ENCODE peak calls at places on chromosome 16, in nine cellular contexts. A is heart right ventricle, O is ascending aorta, B is A549, J is pancreas, M is IMR-90, I is coronary artery, T is tibial artery, L is right lobe of liver. N is an unnamed sample.

GRCh38 chr16:8959921-8960787 is 3.6 kb downstream of the USP7 start:
- DNase-seq in T (no peak), M (peak; percentile 37), L (no peak), A (no peak), O (no peak), B (no peak), J (no peak), I (no peak), N (no peak)

GRCh38 chr16:28891964-28892890 is 13.9 kb downstream of the ATP2A1 start:
- DNase-seq in L (no peak), O (no peak), B (no peak), T (no peak), M (no peak), J (no peak), I (no peak), A (no peak), N (no peak)

GRCh38 chr16:47019563-47019962 is 46.1 kb upstream of the DNAJA2 start:
- DNase-seq in A (no peak), T (no peak), B (no peak), L (no peak), J (no peak), O (no peak), I (no peak), M (no peak), N (peak; percentile 24)

GRCh38 chr16:28923652-28924398 is 1.2 kb downstream of the RABEP2 start:
- DNase-seq in L (no peak), T (no peak), B (no peak), A (no peak), J (no peak), O (no peak), I (no peak), M (no peak), N (no peak)

GRCh38 chr16:78200623-78201096 is 101.2 kb downstream of the WWOX start:
- DNase-seq in O (no peak), J (no peak), A (no peak), B (no peak), L (no peak), T (no peak), M (no peak), I (no peak), N (no peak)

GRCh38 chr16:19294156-19294649 is 8.7 kb downstream of the CLEC19A start:
- DNase-seq in L (no peak), A (peak; percentile 57), M (no peak), I (no peak), O (peak; percentile 78), B (no peak), J (no peak), T (peak; percentile 81), N (no peak)

GRCh38 chr16:50444546-50444945 is 75.8 kb upstream of the BRD7 start:
- DNase-seq in O (peak; percentile 53), J (no peak), L (no peak), B (no peak), M (no peak), T (no peak), A (no peak), I (no peak), N (no peak)

GRCh38 chr16:24946155-24946554 is 69.0 kb downstream of the ARHGAP17 start:
- DNase-seq in J (no peak), L (no peak), O (no peak), M (no peak), B (no peak), A (no peak), I (no peak), T (no peak), N (no peak)

GRCh38 chr16:1137604-1138003 is 15.3 kb upstream of the CACNA1H start:
- DNase-seq in O (no peak), T (no peak), I (no peak), B (no peak), L (no peak), A (no peak), J (no peak), M (peak; percentile 57), N (no peak)

GRCh38 chr16:30166202-30166902 is 17.1 kb upstream of the CORO1A start:
- DNase-seq in M (no peak), L (no peak), I (no peak), A (no peak), B (no peak), T (no peak), J (no peak), O (no peak), N (no peak)

GRCh38 chr16:56424791-56425438 is 430 bp downstream of the AMFR start:
- DNase-seq in B (peak; percentile 21), L (peak; percentile 56), T (peak; percentile 32), O (peak; percentile 67), A (peak; percentile 17), J (peak; percentile 63), I (peak; percentile 75), M (no peak), N (peak; percentile 27)

GRCh38 chr16:58510097-58510775 is 5.1 kb upstream of the SETD6 start:
- DNase-seq in M (no peak), L (no peak), I (no peak), B (no peak), O (peak; percentile 53), T (no peak), A (no peak), J (no peak), N (no peak)

GRCh38 chr16:919658-920631 is 50.8 kb downstream of the LMF1 start:
- DNase-seq in J (no peak), M (peak; percentile 62), O (no peak), I (no peak), B (no peak), T (peak; percentile 29), A (peak; percentile 14), L (no peak), N (no peak)

GRCh38 chr16:4683255-4684029 is 9.9 kb upstream of the NUDT16L1 start:
- DNase-seq in L (peak; percentile 88), O (no peak), M (no peak), B (no peak), I (no peak), T (no peak), A (no peak), J (peak; percentile 23), N (no peak)

GRCh38 chr16:66621973-66622372 is 17.5 kb downstream of the CMTM3 start:
- DNase-seq in J (no peak), I (peak; percentile 57), A (no peak), M (no peak), T (no peak), L (no peak), B (no peak), O (no peak), N (no peak)

GRCh38 chr16:35409503-35409902 is 1950.1 kb downstream of the TP53TG3F start:
- DNase-seq in J (no peak), O (no peak), T (no peak), L (no peak), I (no peak), B (no peak), M (no peak), A (no peak), N (no peak)
- TF ChIP-seq CTCF in J (no peak), O (no peak), T (no peak), L (no peak), I (no peak), B (no peak), M (no peak), A (no peak), N (no peak)

GRCh38 chr16:21628196-21628726 is 24.1 kb downstream of the IGSF6 start:
- DNase-seq in M (no peak), B (no peak), A (no peak), I (no peak), J (no peak), L (no peak), O (no peak), T (no peak), N (no peak)
- H3K27ac ChIP-seq in M (no peak overlapping the region), B (no peak overlapping the region), A (no peak overlapping the region), I (no peak overlapping the region), J (no peak overlapping the region), L (no peak overlapping the region), O (no peak overlapping the region), T (no peak overlapping the region), N (no peak overlapping the region)

DNA sequence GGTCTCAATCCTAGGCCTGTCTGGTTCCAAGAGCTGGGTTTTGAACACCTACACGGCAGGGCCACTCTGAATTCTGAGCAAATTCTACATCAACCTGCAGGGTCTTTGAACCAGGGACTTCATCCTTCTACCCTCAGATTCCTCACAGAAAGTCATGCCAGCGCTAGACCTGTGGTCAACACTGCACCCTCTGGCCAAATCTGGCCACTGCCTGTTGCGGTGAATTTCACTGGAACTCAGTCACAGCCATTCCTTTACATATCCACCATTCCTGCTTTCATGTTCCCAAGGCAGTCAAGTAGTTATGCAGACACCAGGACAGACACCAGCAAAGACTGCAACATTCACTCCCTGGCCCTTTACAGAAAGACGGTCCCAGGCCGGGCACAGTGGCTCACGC is 144.6 kb downstream of the C16orf95 start:
- DNase-seq in L (no peak), J (no peak), A (no peak), O (no peak), T (no peak), I (no peak), M (no peak), B (no peak), N (no peak)
- TF ChIP-seq CTCF in L (no peak), J (no peak), A (no peak), O (peak; percentile 6), T (no peak), I (no peak), M (peak; percentile 14), B (no peak), N (no peak)

GRCh38 chr16:16988963-16989362 is 481.8 kb downstream of the XYLT1 start:
- DNase-seq in O (no peak), A (no peak), J (no peak), B (no peak), I (no peak), L (no peak), T (no peak), M (no peak), N (no peak)
- H3K27ac ChIP-seq in O (no peak overlapping the region), A (no peak overlapping the region), J (no peak overlapping the region), B (no peak overlapping the region), I (no peak overlapping the region), L (no peak overlapping the region), T (no peak overlapping the region), M (no peak overlapping the region), N (no peak overlapping the region)

N was measured in RWPE1.